ENCODE peak calls at places on chromosomes 12 and 14, in nine cellular contexts. X, O, I, C, A, T, F, U and V are unnamed samples. For H3K4me1, the result is how much of the 10 kb centered on the place peaks cover.

GRCh38 chr14:98700748-98701147 is 571.2 kb downstream of the BCL11B start:
- DNase-seq in X (no peak), O (no peak), I (no peak), C (no peak), A (no peak), T (no peak), F (no peak), U (no peak), V (no peak)

GRCh38 chr14:94334837-94335236 is 11.7 kb upstream of the SERPINA6 start:
- DNase-seq in X (no peak), O (no peak), I (no peak), C (no peak), A (no peak), T (no peak), F (no peak), U (no peak), V (no peak)

GRCh38 chr14:22200977-22201605 is 387.9 kb downstream of the DAD1 start:
- DNase-seq in X (no peak), O (no peak), I (no peak), C (no peak), A (no peak), T (no peak), F (no peak), U (peak), V (no peak)

GRCh38 chr14:64502476-64503183 is 1.0 kb downstream of the ZBTB25 start:
- DNase-seq in X (peak), O (no peak), I (no peak), C (no peak), A (peak), T (no peak), F (no peak), U (peak), V (peak)

GRCh38 chr12:92192361-92192760 is 46.7 kb upstream of the BTG1 start:
- DNase-seq in X (no peak), O (no peak), I (no peak), C (no peak), A (no peak), T (no peak), F (no peak), U (no peak), V (no peak)

GRCh38 chr12:5716991-5717390 is 228.1 kb downstream of the ANO2 start:
- DNase-seq in X (no peak), O (no peak), I (no peak), C (no peak), A (no peak), T (no peak), F (no peak), U (no peak), V (no peak)

GRCh38 chr12:12081836-12082497 is 11.2 kb downstream of the BCL2L14 start:
- DNase-seq in X (no peak), O (no peak), I (no peak), C (no peak), A (no peak), T (no peak), F (no peak), U (peak), V (peak)

GRCh38 chr12:64733857-64734256 is 25.3 kb downstream of the GNS start:
- DNase-seq in X (no peak), O (no peak), I (no peak), C (peak), A (no peak), T (peak), F (peak), U (peak), V (no peak)

GRCh38 chr14:79605863-79606262 is 605.4 kb downstream of the DIO2 start:
- DNase-seq in X (no peak), O (no peak), I (no peak), C (no peak), A (no peak), T (no peak), F (no peak), U (no peak), V (no peak)

GRCh38 chr14:33647385-33647786 is 303.5 kb downstream of the EGLN3 start:
- DNase-seq in X (no peak), O (no peak), I (no peak), C (no peak), A (no peak), T (no peak), F (no peak), U (peak), V (no peak)

GRCh38 chr14:61533513-61534255 is 161.6 kb upstream of the HIF1A start:
- DNase-seq in X (no peak), O (no peak), I (no peak), C (no peak), A (no peak), T (no peak), F (no peak), U (no peak), V (no peak)

GRCh38 chr12:38175538-38175937 is 141.0 kb upstream of the ALG10B start:
- DNase-seq in X (no peak), O (no peak), I (no peak), C (no peak), A (no peak), T (no peak), F (no peak), U (no peak), V (no peak)

GRCh38 chr12:27639265-27639664 is 57.0 kb upstream of the REP15 start:
- DNase-seq in X (no peak), O (no peak), I (no peak), C (no peak), A (no peak), T (no peak), F (no peak), U (no peak), V (no peak)

GRCh38 chr14:25032092-25032784 is 17.7 kb downstream of the STXBP6 start:
- DNase-seq in X (no peak), O (no peak), I (no peak), C (no peak), A (no peak), T (no peak), F (no peak), U (peak), V (peak)

GRCh38 chr12:70007687-70008086 is 182.7 kb downstream of the MYRFL start:
- DNase-seq in X (no peak), O (no peak), I (no peak), C (no peak), A (no peak), T (no peak), F (no peak), U (no peak), V (no peak)

GRCh38 chr12:62751844-62752155 is 183.2 kb downstream of the PPM1H start:
- DNase-seq in X (no peak), O (no peak), I (no peak), C (no peak), A (no peak), T (no peak), F (no peak), U (no peak), V (no peak)

GRCh38 chr14:63996016-63996415 is 143.2 kb downstream of the SYNE2 start:
- DNase-seq in X (no peak), O (no peak), I (no peak), C (no peak), A (no peak), T (no peak), F (no peak), U (no peak), V (no peak)

GRCh38 chr12:117441751-117442150 is 80.3 kb upstream of the NOS1 start:
- DNase-seq in X (no peak), O (no peak), I (no peak), C (peak), A (no peak), T (peak), F (no peak), U (peak), V (no peak)

GRCh38 chr14:94355191-94355794 is 32.2 kb upstream of the SERPINA6 start:
- DNase-seq in X (peak), O (no peak), I (peak), C (no peak), A (peak), T (peak), F (peak), U (peak), V (no peak)

GRCh38 chr14:42047421-42048045 is 440.9 kb downstream of the LRFN5 start:
- DNase-seq in X (no peak), O (no peak), I (no peak), C (no peak), A (no peak), T (no peak), F (no peak), U (no peak), V (no peak)

GRCh38 chr12:82730832-82731497 is 44.3 kb downstream of the TMTC2 start:
- DNase-seq in X (no peak), O (no peak), I (no peak), C (no peak), A (no peak), T (no peak), F (no peak), U (no peak), V (no peak)

GRCh38 chr12:24947541-24948451 is 1.1 kb downstream of the BCAT1 start:
- DNase-seq in X (no peak), O (no peak), I (no peak), C (no peak), A (no peak), T (no peak), F (no peak), U (no peak), V (no peak)

GRCh38 chr12:109860961-109861360 is 19.4 kb downstream of the GLTP start:
- DNase-seq in X (no peak), O (no peak), I (no peak), C (no peak), A (no peak), T (no peak), F (no peak), U (no peak), V (no peak)

GRCh38 chr12:1377681-1378080 is 216.7 kb downstream of the FBXL14 start:
- DNase-seq in X (no peak), O (no peak), I (no peak), C (no peak), A (no peak), T (no peak), F (no peak), U (no peak), V (no peak)

GRCh38 chr12:117098361-117099217 is 627 bp downstream of the TESC start:
- DNase-seq in X (peak), O (peak), I (peak), C (no peak), A (peak), T (no peak), F (peak), U (peak), V (peak)

GRCh38 chr12:121776190-121777098 is 17.0 kb downstream of the RHOF start:
- DNase-seq in X (peak), O (peak), I (peak), C (peak), A (peak), T (peak), F (peak), U (peak), V (peak)

GRCh38 chr14:31127690-31128089 is 79.9 kb downstream of the HECTD1 start:
- DNase-seq in X (no peak), O (no peak), I (no peak), C (no peak), A (no peak), T (no peak), F (no peak), U (peak), V (peak)

GRCh38 chr14:37147310-37147875 is 25.0 kb downstream of the SLC25A21 start:
- DNase-seq in X (no peak), O (no peak), I (no peak), C (no peak), A (no peak), T (no peak), F (no peak), U (no peak), V (no peak)

DNA sequence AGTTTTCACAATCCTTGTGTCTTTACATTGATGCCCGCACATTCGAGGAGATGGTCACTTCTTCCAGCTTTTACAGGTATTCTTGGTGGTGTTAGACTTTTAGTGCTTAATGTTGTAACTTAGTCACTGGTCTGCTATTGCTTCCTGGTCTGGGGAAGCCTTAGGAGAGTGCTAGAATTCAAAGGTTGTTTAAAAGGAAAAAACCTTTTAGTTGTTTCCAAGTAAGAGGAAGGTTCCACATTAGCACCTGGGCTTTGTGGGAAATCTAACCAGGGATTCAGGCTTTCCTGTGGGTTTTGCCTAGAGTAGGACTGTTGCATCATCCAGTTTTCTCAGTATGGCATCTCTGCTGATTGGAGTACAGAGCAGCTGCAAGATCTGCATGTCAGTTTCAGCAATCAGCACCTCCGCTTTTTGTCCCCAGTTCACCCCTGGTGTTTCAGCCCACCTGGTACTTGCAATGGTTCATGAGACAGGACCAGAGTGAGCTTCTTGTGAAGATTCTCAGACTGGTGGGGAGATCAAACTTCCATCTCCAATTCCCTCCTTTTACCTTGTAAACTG is 44.0 kb upstream of the PLBD1 start:
- DNase-seq in X (no peak), O (no peak), I (no peak), C (no peak), A (no peak), T (no peak), F (no peak), U (no peak), V (no peak)
- H3K4me1 ChIP-seq in X (under half), O (under half), I (under half), C (under half), A (under half), T (under half), F (under half), U (under half), V (under half)

GRCh38 chr12:47192046-47192445 is 112.3 kb upstream of the AMIGO2 start:
- DNase-seq in X (no peak), O (no peak), I (no peak), C (no peak), A (no peak), T (no peak), F (no peak), U (no peak), V (no peak)
- H3K4me1 ChIP-seq in X (under half), O (under half), I (under half), C (under half), A (half or more), T (under half), F (under half), U (half or more), V (under half)

GRCh38 chr12:93244514-93245077 is 133.1 kb upstream of the NUDT4 start:
- DNase-seq in X (no peak), O (no peak), I (no peak), C (no peak), A (no peak), T (no peak), F (no peak), U (no peak), V (no peak)

GRCh38 chr12:93243382-93243688 is 134.4 kb upstream of the NUDT4 start:
- DNase-seq in X (no peak), O (no peak), I (no peak), C (no peak), A (no peak), T (no peak), F (no peak), U (no peak), V (no peak)

GRCh38 chr12:93245543-93245942 is 132.2 kb upstream of the NUDT4 start:
- DNase-seq in X (no peak), O (no peak), I (no peak), C (no peak), A (peak), T (no peak), F (no peak), U (no peak), V (no peak)

GRCh38 chr12:93242154-93242958 is 135.4 kb upstream of the NUDT4 start:
- DNase-seq in X (no peak), O (no peak), I (no peak), C (no peak), A (no peak), T (no peak), F (no peak), U (no peak), V (no peak)

DNA sequence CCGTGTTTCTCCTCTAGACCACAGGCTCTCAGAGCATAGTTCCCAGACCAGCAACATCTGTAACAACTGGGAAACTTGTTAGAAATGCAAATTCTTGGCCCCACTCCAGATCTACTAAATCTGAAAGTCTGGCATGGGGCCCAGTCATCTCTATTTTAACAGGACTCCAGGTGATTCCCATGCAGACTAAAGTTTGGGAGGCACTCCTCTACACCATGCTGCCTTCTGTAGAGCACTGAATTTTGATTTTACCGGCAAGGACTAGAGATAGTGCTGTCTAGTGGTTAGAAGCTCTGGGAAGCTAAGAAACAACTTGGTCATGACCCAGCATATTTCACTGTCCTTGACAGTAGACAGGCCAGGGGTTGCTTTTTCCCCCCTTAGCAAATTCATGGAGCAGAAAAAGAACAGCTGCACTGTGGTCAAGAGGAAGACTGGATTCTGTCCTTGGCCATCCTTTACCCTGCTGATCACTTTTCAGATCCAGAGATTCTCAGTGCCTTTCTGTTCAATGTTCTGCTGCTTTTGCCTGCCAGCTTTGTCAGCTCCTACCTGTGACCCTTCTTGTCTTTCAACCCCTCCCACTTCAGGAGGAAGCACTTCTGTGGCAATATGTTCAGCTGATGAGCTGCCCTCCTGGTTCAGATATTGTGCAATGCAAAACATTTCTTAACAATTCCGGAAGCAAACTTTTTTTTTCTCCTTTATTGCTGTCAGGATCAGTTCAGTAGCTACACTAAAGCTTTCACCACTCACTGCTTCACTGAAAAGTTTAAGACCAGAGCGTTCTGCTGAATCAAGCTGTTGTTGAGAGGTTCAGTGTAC is 133.8 kb upstream of the NUDT4 start:
- DNase-seq in X (no peak), O (no peak), I (peak), C (no peak), A (no peak), T (no peak), F (no peak), U (peak), V (peak)
- H3K4me1 ChIP-seq in X (under half), O (under half), I (under half), C (under half), A (under half), T (under half), F (under half), U (under half), V (under half)

GRCh38 chr14:105487449-105487985 is 831 bp downstream of the CRIP1 start:
- DNase-seq in X (peak), O (peak), I (peak), C (no peak), A (peak), T (peak), F (no peak), U (no peak), V (peak)
- H3K4me1 ChIP-seq in X (half or more), O (under half), I (half or more), C (under half), A (half or more), T (half or more), F (under half), U (half or more), V (under half)

DNA sequence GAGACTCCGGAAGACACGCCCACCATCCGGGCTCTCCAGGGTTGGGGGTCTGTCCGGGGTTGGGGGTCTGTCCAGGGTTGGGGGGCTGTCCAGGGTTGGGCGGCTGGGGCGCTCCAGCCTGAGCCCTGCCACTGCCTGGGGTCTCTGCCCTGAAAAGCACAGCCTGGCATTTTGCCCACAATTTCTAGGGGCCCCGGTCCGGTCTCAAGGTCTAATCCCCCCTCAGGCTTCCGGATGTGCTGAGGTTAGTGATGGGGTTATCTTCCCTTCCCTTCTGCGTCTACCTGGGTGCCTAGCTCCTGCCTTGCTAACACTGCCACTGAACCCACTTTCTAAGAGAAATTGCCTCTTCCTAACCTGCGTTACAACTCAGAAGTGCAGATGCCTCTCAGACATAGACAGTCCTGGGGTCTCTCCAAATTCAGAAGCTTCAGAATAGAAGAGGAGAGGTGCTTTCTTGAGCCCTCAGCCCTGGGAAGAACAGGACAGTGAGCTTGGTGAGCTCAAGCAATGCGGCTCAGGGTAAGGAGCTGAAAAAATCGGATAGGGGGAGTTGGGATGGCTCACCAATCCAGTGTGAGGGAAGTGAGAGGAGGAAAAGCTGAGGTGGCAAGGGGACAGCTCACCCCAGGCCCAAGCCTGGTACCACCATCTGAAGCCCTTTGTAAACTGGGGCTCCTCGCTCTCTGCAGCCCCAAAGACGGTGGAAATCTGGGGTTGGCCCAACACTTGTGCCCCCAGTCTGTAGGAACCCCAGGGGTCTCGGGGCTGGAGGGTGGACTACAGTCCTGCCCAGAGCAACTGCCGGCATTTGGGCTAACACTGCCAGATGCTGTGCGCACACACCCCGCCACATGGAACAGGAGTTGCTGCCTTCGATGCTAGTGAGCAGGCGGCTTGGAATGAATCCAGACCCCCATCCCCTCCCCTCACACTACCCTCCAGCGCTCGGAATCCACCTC is 5.6 kb downstream of the LHX5 start:
- DNase-seq in X (no peak), O (no peak), I (no peak), C (no peak), A (no peak), T (no peak), F (no peak), U (no peak), V (no peak)
- H3K4me1 ChIP-seq in X (under half), O (under half), I (under half), C (under half), A (under half), T (half or more), F (under half), U (under half), V (under half)

GRCh38 chr12:16609140-16609539 is 3.2 kb upstream of the LMO3 start:
- DNase-seq in X (no peak), O (no peak), I (no peak), C (no peak), A (no peak), T (no peak), F (no peak), U (no peak), V (no peak)

GRCh38 chr12:16606201-16606849 is 363 bp upstream of the LMO3 start:
- DNase-seq in X (no peak), O (peak), I (no peak), C (peak), A (no peak), T (no peak), F (peak), U (no peak), V (peak)

GRCh38 chr12:16606936-16607335 is 974 bp upstream of the LMO3 start:
- DNase-seq in X (no peak), O (no peak), I (no peak), C (no peak), A (no peak), T (no peak), F (no peak), U (no peak), V (no peak)

GRCh38 chr12:16608346-16608745 is 2.4 kb upstream of the LMO3 start:
- DNase-seq in X (no peak), O (no peak), I (no peak), C (no peak), A (no peak), T (no peak), F (no peak), U (no peak), V (no peak)

GRCh38 chr12:16607895-16608294 is 1.9 kb upstream of the LMO3 start:
- DNase-seq in X (no peak), O (no peak), I (no peak), C (no peak), A (no peak), T (no peak), F (no peak), U (no peak), V (no peak)
- H3K4me1 ChIP-seq in X (under half), O (under half), I (under half), C (under half), A (under half), T (under half), F (under half), U (under half), V (under half)

GRCh38 chr14:29664515-29664914 is 263.1 kb downstream of the PRKD1 start:
- DNase-seq in X (no peak), O (no peak), I (no peak), C (no peak), A (no peak), T (no peak), F (no peak), U (no peak), V (no peak)

GRCh38 chr14:29668201-29668600 is 259.4 kb downstream of the PRKD1 start:
- DNase-seq in X (no peak), O (no peak), I (no peak), C (no peak), A (no peak), T (no peak), F (no peak), U (no peak), V (no peak)

GRCh38 chr14:29663281-29663801 is 264.3 kb downstream of the PRKD1 start:
- DNase-seq in X (no peak), O (no peak), I (no peak), C (no peak), A (no peak), T (no peak), F (no peak), U (no peak), V (no peak)
- H3K4me1 ChIP-seq in X (under half), O (under half), I (under half), C (under half), A (under half), T (under half), F (under half), U (under half), V (under half)